ENCODE peak calls at places on chromosomes 5 and 9, in five cellular contexts. Z, K, A, Y and H are unnamed samples.

GRCh38 chr9:113609562-113610318 is 146.2 kb downstream of the RGS3 start:
- DNase-seq in Y (peak), K (peak), Z (no peak), A (no peak), H (peak)

GRCh38 chr9:106981396-106982287 is 118.7 kb downstream of the ZNF462 start:
- DNase-seq in Z (no peak), K (no peak), Y (no peak), A (no peak), H (no peak)

GRCh38 chr5:167413503-167413902 is 877.9 kb upstream of the WWC1 start:
- DNase-seq in Y (no peak), K (no peak), A (no peak), Z (no peak), H (no peak)

GRCh38 chr5:168365581-168366081 is 74.2 kb downstream of the WWC1 start:
- DNase-seq in Z (peak), Y (peak), A (no peak), K (peak), H (no peak)

GRCh38 chr9:22342489-22343217 is 104.0 kb upstream of the DMRTA1 start:
- DNase-seq in A (no peak), Y (peak), Z (no peak), K (no peak), H (peak)

GRCh38 chr5:106092455-106092854 is 1578.3 kb downstream of the EFNA5 start:
- DNase-seq in Z (no peak), A (no peak), K (no peak), Y (no peak), H (no peak)

GRCh38 chr5:151222769-151223446 is 984 bp downstream of the CCDC69 start:
- DNase-seq in A (no peak), K (peak), Y (no peak), Z (peak), H (peak)

GRCh38 chr5:17312358-17312757 is 94.9 kb downstream of the BASP1 start:
- DNase-seq in K (no peak), Z (no peak), A (no peak), Y (no peak), H (no peak)

GRCh38 chr5:5050797-5051196 is 89.3 kb upstream of the ADAMTS16 start:
- DNase-seq in Y (no peak), K (no peak), Z (no peak), A (no peak), H (no peak)

GRCh38 chr5:16313761-16314160 is 134.2 kb upstream of the MARCHF11 start:
- DNase-seq in Y (no peak), Z (no peak), K (no peak), A (no peak), H (no peak)

GRCh38 chr5:56099346-56099745 is 104.6 kb upstream of the IL6ST start:
- DNase-seq in Z (no peak), A (no peak), K (no peak), Y (peak), H (peak)

GRCh38 chr5:1392801-1393565 is 48.1 kb upstream of the CLPTM1L start:
- DNase-seq in Y (no peak), A (no peak), Z (no peak), K (no peak), H (no peak)

GRCh38 chr5:61455179-61456006 is 123.3 kb downstream of the ZSWIM6 start:
- DNase-seq in Z (no peak), Y (no peak), K (no peak), A (no peak), H (no peak)

GRCh38 chr5:144191998-144192397 is 21.3 kb downstream of the KCTD16 start:
- DNase-seq in Z (no peak), A (no peak), Y (peak), K (no peak), H (peak)

GRCh38 chr9:27482709-27483108 is 41.4 kb upstream of the IFNK start:
- DNase-seq in A (no peak), Z (no peak), Y (no peak), K (no peak), H (no peak)

GRCh38 chr9:129278391-129279237 is 100.6 kb upstream of the IER5L start:
- DNase-seq in K (peak), A (no peak), Z (peak), Y (no peak), H (no peak)

GRCh38 chr5:115457574-115457973 is 87.0 kb downstream of the FEM1C start:
- DNase-seq in Y (no peak), Z (no peak), A (no peak), K (no peak), H (no peak)

GRCh38 chr5:125370486-125370885 is 624.0 kb upstream of the ZNF608 start:
- DNase-seq in A (no peak), Z (no peak), Y (no peak), K (no peak), H (no peak)

GRCh38 chr5:58073246-58073645 is 386.6 kb downstream of the PLK2 start:
- DNase-seq in K (no peak), A (no peak), Y (no peak), Z (no peak), H (no peak)

GRCh38 chr9:136882109-136882946 is 4.0 kb upstream of the TRAF2 start:
- DNase-seq in Y (peak), Z (no peak), A (no peak), K (peak), H (peak)

GRCh38 chr5:74131256-74131655 is 505.3 kb downstream of the ARHGEF28 start:
- DNase-seq in A (no peak), K (no peak), Z (no peak), Y (no peak), H (no peak)

GRCh38 chr9:131417264-131418142 is 23.6 kb downstream of the PRRC2B start:
- DNase-seq in K (no peak), Y (no peak), Z (no peak), A (no peak), H (no peak)

GRCh38 chr5:8730194-8730593 is 815.7 kb downstream of the SEMA5A start:
- DNase-seq in K (no peak), A (no peak), Y (peak), Z (no peak), H (peak)

GRCh38 chr5:1734908-1735289 is 64.7 kb downstream of the MRPL36 start:
- DNase-seq in A (no peak), Y (no peak), Z (peak), K (peak), H (no peak)

GRCh38 chr5:178424141-178424855 is 165.9 kb downstream of the COL23A1 start:
- DNase-seq in Y (no peak), A (no peak), K (peak), Z (peak), H (no peak)

GRCh38 chr5:74885170-74885569 is 19.0 kb upstream of the FAM169A start:
- DNase-seq in K (no peak), Z (no peak), A (no peak), Y (no peak), H (no peak)

DNA sequence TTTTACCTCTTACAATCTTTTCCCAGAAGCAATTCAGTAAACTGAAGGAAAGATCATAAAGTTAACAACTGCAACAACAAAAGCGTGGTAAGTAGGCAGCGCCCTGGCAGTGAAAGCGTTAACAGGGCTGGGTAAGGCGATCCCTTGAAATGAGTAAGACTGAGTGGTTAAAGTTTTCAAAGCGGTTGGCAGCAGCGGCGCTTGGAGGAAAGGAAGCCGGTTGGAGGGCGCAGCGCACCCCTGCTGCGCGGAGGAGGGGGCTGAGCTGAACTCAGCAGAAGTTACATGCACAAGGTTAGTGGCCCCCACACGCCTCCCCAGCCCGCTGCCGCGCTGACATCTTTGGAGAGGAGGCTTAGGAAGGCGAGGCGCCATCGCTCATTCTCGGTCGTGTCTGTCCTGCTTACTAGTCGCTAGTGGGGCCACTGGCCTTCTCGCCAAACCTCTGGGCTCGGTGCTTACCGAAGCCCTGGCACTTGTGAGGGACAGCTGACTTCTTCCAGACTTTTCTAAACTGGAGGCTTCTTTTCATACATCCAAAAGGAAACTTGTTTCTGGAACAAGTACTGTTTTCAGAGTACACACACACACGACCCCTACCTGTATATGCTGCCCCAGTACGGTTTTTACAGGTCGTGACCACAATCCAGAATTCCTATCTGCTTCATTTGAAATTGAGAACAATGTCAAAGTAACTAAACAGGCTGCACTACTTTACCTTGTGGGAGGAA is at the start of gene SH3RF2:
- DNase-seq in K (peak), Y (peak), Z (peak), A (peak), H (peak)
- H4K91ac ChIP-seq in K (no peak), Y (peak), Z (peak), A (peak), H (no peak)

DNA sequence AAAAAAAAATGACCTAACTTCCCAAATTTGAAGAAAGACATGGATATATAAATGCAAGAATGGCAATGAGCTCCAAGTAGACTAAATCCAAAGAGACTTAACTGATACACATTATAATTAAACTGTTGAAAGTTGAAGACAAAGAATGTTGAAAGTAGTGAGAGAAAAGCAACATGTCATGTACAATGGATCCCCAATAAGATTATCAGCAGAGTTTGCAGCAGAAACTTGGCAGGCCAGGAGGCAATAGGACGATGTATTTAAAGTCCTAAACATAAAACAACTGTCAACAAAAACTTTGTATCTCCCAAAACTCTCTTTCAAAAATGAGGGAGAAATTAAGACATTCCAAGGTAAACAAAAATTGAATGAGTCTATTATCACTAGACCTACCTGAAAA is 8.6 kb upstream of the DIRAS2 start:
- DNase-seq in A (no peak), K (no peak), Y (no peak), Z (no peak), H (no peak)
- H4K91ac ChIP-seq in A (no peak), K (no peak), Y (no peak), Z (no peak), H (no peak)

DNA sequence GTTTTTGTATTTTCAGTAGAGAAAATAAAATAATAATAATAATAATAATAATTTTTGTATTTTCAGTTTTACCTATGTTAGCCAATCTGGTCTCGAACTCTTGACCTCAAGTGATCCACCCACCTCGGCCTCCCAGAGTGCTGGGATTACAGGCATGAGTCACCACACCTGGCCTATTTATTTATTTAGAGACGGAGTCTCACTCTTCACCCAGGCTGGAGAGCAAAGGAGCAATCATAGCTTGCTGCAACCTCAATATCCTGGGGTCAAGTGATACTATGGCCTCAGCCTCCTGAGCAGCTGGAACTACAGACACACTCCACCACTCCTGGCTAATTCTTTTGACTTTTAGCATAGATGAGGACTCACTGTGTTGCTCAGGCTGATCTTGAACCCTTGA is 167.5 kb downstream of the TLE1 start:
- DNase-seq in Z (no peak), Y (no peak), K (no peak), A (no peak), H (no peak)
- H4K91ac ChIP-seq in Z (no peak), Y (no peak), K (no peak), A (no peak), H (no peak)

DNA sequence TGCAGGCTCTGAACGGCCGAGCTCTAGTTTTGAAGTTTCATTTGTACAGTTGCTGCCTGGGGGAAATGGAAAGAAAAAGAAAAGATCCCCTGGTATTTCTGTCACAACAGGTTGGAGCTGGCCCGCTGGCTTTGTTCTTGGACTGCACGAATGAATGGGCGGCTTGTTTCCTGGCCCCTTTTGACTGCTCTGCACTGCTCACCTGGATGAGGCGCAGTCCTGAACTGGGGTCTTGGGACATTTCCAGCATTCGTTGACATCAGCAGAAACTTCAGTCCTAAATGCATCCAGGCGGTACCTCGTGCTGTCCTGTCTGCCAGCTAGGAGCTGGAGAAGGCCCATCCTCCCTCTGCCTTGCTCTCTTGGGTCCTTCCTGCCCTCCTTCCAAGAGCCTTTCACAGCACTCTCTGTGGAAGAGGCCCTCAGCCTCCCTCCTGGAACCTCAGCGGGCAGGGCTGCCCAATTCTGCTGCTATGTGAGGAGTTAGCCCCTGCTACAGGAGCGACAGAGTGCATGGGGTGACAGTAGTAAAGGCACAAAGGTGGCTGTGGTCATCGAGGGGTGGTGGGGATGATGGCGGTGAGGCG is 189.2 kb downstream of the FSTL4 start:
- DNase-seq in Y (no peak), A (no peak), K (no peak), Z (no peak), H (no peak)
- H4K91ac ChIP-seq in Y (no peak), A (peak), K (no peak), Z (peak), H (no peak)

GRCh38 chr5:68682400-68683152 is 411.2 kb upstream of the SLC30A5 start:
- DNase-seq in K (no peak), A (no peak), Y (no peak), Z (no peak), H (no peak)
- H4K91ac ChIP-seq in K (no peak), A (no peak), Y (no peak), Z (no peak), H (no peak)